ENCODE peak calls at places on chromosomes 12 and 14, in six cellular contexts. One of them, this sample, is unnamed.

GRCh38 chr12:113462117-113462774 is 9.4 kb downstream of the LHX5 start:
- DNase-seq in RWPE1: peak; percentile 63
- DNase-seq in H9: peak; percentile 90
- DNase-seq in lower leg skin: peak; percentile 64
- DNase-seq in pancreas: peak; percentile 90
- DNase-seq in fibroblast of the aortic adventitia: peak; percentile 76
- DNase-seq in this sample: peak; percentile 71

GRCh38 chr14:39015964-39016577 is 87.0 kb downstream of the SEC23A start:
- DNase-seq in pancreas: no peak
- DNase-seq in RWPE1: no peak
- DNase-seq in lower leg skin: no peak
- DNase-seq in H9: no peak
- DNase-seq in fibroblast of the aortic adventitia: peak; percentile 28
- DNase-seq in this sample: peak; percentile 74

GRCh38 chr14:39680777-39681176 is 248.5 kb upstream of the FBXO33 start:
- DNase-seq in H9: no peak
- DNase-seq in pancreas: no peak
- DNase-seq in lower leg skin: no peak
- DNase-seq in RWPE1: no peak
- DNase-seq in fibroblast of the aortic adventitia: no peak
- DNase-seq in this sample: no peak

GRCh38 chr12:41058266-41058665 is 129.9 kb upstream of the PDZRN4 start:
- DNase-seq in fibroblast of the aortic adventitia: no peak
- DNase-seq in pancreas: no peak
- DNase-seq in RWPE1: no peak
- DNase-seq in lower leg skin: no peak
- DNase-seq in H9: no peak
- DNase-seq in this sample: no peak

GRCh38 chr12:20097561-20097960 is 270.8 kb upstream of the PDE3A start:
- DNase-seq in fibroblast of the aortic adventitia: peak; percentile 84
- DNase-seq in pancreas: no peak
- DNase-seq in lower leg skin: no peak
- DNase-seq in RWPE1: no peak
- DNase-seq in H9: no peak
- DNase-seq in this sample: no peak

GRCh38 chr14:56331815-56332214 is 213.6 kb downstream of the PELI2 start:
- DNase-seq in lower leg skin: no peak
- DNase-seq in fibroblast of the aortic adventitia: no peak
- DNase-seq in RWPE1: no peak
- DNase-seq in H9: no peak
- DNase-seq in pancreas: no peak
- DNase-seq in this sample: no peak

GRCh38 chr12:46771268-46771837 is 54.4 kb downstream of the SLC38A4 start:
- DNase-seq in pancreas: no peak
- DNase-seq in RWPE1: no peak
- DNase-seq in H9: no peak
- DNase-seq in lower leg skin: no peak
- DNase-seq in fibroblast of the aortic adventitia: peak; percentile 41
- DNase-seq in this sample: no peak

GRCh38 chr12:55830601-55831406 is 1.4 kb upstream of the DNAJC14 start:
- DNase-seq in H9: peak; percentile 81
- DNase-seq in fibroblast of the aortic adventitia: peak; percentile 60
- DNase-seq in RWPE1: peak; percentile 42
- DNase-seq in pancreas: no peak
- DNase-seq in lower leg skin: peak; percentile 78
- DNase-seq in this sample: no peak

GRCh38 chr12:55727643-55728184 is 1.1 kb downstream of the CD63 start:
- DNase-seq in lower leg skin: peak; percentile 73
- DNase-seq in RWPE1: no peak
- DNase-seq in fibroblast of the aortic adventitia: peak; percentile 64
- DNase-seq in pancreas: peak; percentile 87
- DNase-seq in H9: no peak
- DNase-seq in this sample: peak; percentile 43

GRCh38 chr12:112419269-112420133 is 754 bp downstream of the PTPN11 start:
- DNase-seq in fibroblast of the aortic adventitia: peak; percentile 85
- DNase-seq in pancreas: peak; percentile 84
- DNase-seq in H9: peak; percentile 73
- DNase-seq in RWPE1: peak; percentile 86
- DNase-seq in lower leg skin: peak; percentile 66
- DNase-seq in this sample: peak; percentile 85

GRCh38 chr12:52876371-52876770 is 27.6 kb upstream of the KRT78 start:
- DNase-seq in pancreas: peak; percentile 93
- DNase-seq in RWPE1: peak; percentile 77
- DNase-seq in fibroblast of the aortic adventitia: no peak
- DNase-seq in lower leg skin: peak; percentile 77
- DNase-seq in H9: no peak
- DNase-seq in this sample: peak; percentile 93

GRCh38 chr12:46554461-46554860 is 181.9 kb upstream of the SLC38A2 start:
- DNase-seq in RWPE1: no peak
- DNase-seq in pancreas: no peak
- DNase-seq in H9: no peak
- DNase-seq in lower leg skin: no peak
- DNase-seq in fibroblast of the aortic adventitia: peak; percentile 37
- DNase-seq in this sample: no peak

GRCh38 chr12:93146278-93146939 is 217.3 kb upstream of the EEA1 start:
- DNase-seq in pancreas: no peak
- DNase-seq in lower leg skin: no peak
- DNase-seq in fibroblast of the aortic adventitia: peak; percentile 57
- DNase-seq in RWPE1: no peak
- DNase-seq in H9: no peak
- DNase-seq in this sample: peak; percentile 60

GRCh38 chr12:107379852-107380567 is 286.7 kb upstream of the CRY1 start:
- DNase-seq in fibroblast of the aortic adventitia: peak; percentile 42
- DNase-seq in RWPE1: peak; percentile 73
- DNase-seq in pancreas: no peak
- DNase-seq in lower leg skin: no peak
- DNase-seq in H9: no peak
- DNase-seq in this sample: peak; percentile 84

GRCh38 chr12:54015210-54015931 is 6.6 kb downstream of the HOXC8 start:
- DNase-seq in H9: no peak
- DNase-seq in fibroblast of the aortic adventitia: no peak
- DNase-seq in lower leg skin: no peak
- DNase-seq in pancreas: no peak
- DNase-seq in RWPE1: no peak
- DNase-seq in this sample: no peak

GRCh38 chr14:34425095-34425851 is 36.8 kb downstream of the SPTSSA start:
- DNase-seq in H9: no peak
- DNase-seq in fibroblast of the aortic adventitia: no peak
- DNase-seq in pancreas: no peak
- DNase-seq in lower leg skin: no peak
- DNase-seq in RWPE1: no peak
- DNase-seq in this sample: no peak

GRCh38 chr12:86712425-86712843 is 456.2 kb upstream of the MGAT4C start:
- DNase-seq in H9: no peak
- DNase-seq in RWPE1: peak; percentile 87
- DNase-seq in pancreas: no peak
- DNase-seq in fibroblast of the aortic adventitia: peak; percentile 99
- DNase-seq in lower leg skin: no peak
- DNase-seq in this sample: peak; percentile 96

GRCh38 chr12:102728506-102729242 is 188.4 kb downstream of the PAH start:
- DNase-seq in RWPE1: no peak
- DNase-seq in H9: no peak
- DNase-seq in pancreas: no peak
- DNase-seq in lower leg skin: no peak
- DNase-seq in fibroblast of the aortic adventitia: no peak
- DNase-seq in this sample: no peak

GRCh38 chr14:96364911-96365310 is 1.6 kb downstream of the GSKIP start:
- DNase-seq in H9: no peak
- DNase-seq in pancreas: no peak
- DNase-seq in RWPE1: no peak
- DNase-seq in lower leg skin: no peak
- DNase-seq in fibroblast of the aortic adventitia: no peak
- DNase-seq in this sample: no peak

GRCh38 chr14:55158412-55158811 is 29.4 kb downstream of the LGALS3 start:
- DNase-seq in fibroblast of the aortic adventitia: no peak
- DNase-seq in pancreas: no peak
- DNase-seq in H9: no peak
- DNase-seq in RWPE1: no peak
- DNase-seq in lower leg skin: no peak
- DNase-seq in this sample: no peak

GRCh38 chr14:92744198-92744597 is 4.2 kb downstream of the LGMN start:
- DNase-seq in fibroblast of the aortic adventitia: no peak
- DNase-seq in pancreas: no peak
- DNase-seq in RWPE1: no peak
- DNase-seq in lower leg skin: no peak
- DNase-seq in H9: no peak
- DNase-seq in this sample: no peak

GRCh38 chr12:12909995-12910391 is 18.6 kb downstream of the GPRC5A start:
- DNase-seq in pancreas: no peak
- DNase-seq in RWPE1: no peak
- DNase-seq in lower leg skin: no peak
- DNase-seq in H9: no peak
- DNase-seq in fibroblast of the aortic adventitia: peak; percentile 97
- DNase-seq in this sample: no peak

GRCh38 chr12:88432536-88433462 is 147.5 kb downstream of the KITLG start:
- DNase-seq in H9: no peak
- DNase-seq in RWPE1: no peak
- DNase-seq in lower leg skin: peak; percentile 27
- DNase-seq in pancreas: no peak
- DNase-seq in fibroblast of the aortic adventitia: peak; percentile 84
- DNase-seq in this sample: no peak

GRCh38 chr14:56733396-56733795 is 76.9 kb downstream of the OTX2 start:
- DNase-seq in H9: peak; percentile 67
- DNase-seq in fibroblast of the aortic adventitia: no peak
- DNase-seq in RWPE1: no peak
- DNase-seq in pancreas: no peak
- DNase-seq in lower leg skin: no peak
- DNase-seq in this sample: no peak

GRCh38 chr12:39660101-39660500 is 40.5 kb upstream of the ABCD2 start:
- DNase-seq in pancreas: no peak
- DNase-seq in H9: no peak
- DNase-seq in fibroblast of the aortic adventitia: no peak
- DNase-seq in RWPE1: no peak
- DNase-seq in lower leg skin: no peak
- DNase-seq in this sample: no peak

GRCh38 chr12:2745655-2746054 is 49.1 kb upstream of the FKBP4 start:
- DNase-seq in lower leg skin: no peak
- DNase-seq in fibroblast of the aortic adventitia: peak; percentile 76
- DNase-seq in H9: no peak
- DNase-seq in RWPE1: no peak
- DNase-seq in pancreas: no peak
- DNase-seq in this sample: no peak

GRCh38 chr14:74868739-74869138 is 7.2 kb downstream of the PROX2 start:
- DNase-seq in H9: no peak
- DNase-seq in fibroblast of the aortic adventitia: peak; percentile 49
- DNase-seq in pancreas: no peak
- DNase-seq in lower leg skin: no peak
- DNase-seq in RWPE1: no peak
- DNase-seq in this sample: no peak

GRCh38 chr12:104279164-104279563 is 24.4 kb upstream of the EID3 start:
- DNase-seq in RWPE1: no peak
- DNase-seq in fibroblast of the aortic adventitia: no peak
- DNase-seq in H9: no peak
- DNase-seq in pancreas: no peak
- DNase-seq in lower leg skin: no peak
- DNase-seq in this sample: no peak
- TF ChIP-seq CTCF in RWPE1: no peak
- TF ChIP-seq CTCF in fibroblast of the aortic adventitia: no peak
- TF ChIP-seq CTCF in H9: no peak
- TF ChIP-seq CTCF in pancreas: no peak
- TF ChIP-seq CTCF in lower leg skin: no peak
- TF ChIP-seq CTCF in this sample: no peak

DNA sequence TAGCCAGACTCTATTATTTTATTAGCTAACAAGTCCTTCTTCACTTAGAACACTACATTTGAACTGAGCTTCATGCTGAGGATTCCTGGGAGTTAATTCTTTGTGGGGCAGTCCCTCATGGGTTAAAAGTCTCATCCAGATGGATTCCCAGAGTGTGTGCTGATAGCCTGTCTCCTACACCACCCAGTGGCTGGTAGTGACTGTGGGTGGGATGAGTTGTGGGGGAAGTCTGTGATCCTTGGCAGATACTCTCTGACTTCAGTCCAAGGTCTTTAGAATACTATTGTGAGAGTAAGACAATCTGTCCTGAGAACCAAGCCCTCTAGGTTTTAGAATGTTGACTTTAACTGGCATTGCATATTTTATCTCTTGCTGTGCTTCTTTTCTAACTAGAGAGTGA is 37.2 kb downstream of the AKAP6 start:
- DNase-seq in H9: no peak
- DNase-seq in lower leg skin: no peak
- DNase-seq in pancreas: no peak
- DNase-seq in fibroblast of the aortic adventitia: peak; percentile 67
- DNase-seq in RWPE1: no peak
- DNase-seq in this sample: no peak
- TF ChIP-seq CTCF in H9: peak; percentile 33
- TF ChIP-seq CTCF in lower leg skin: no peak
- TF ChIP-seq CTCF in pancreas: no peak
- TF ChIP-seq CTCF in fibroblast of the aortic adventitia: peak; percentile 12
- TF ChIP-seq CTCF in RWPE1: no peak
- TF ChIP-seq CTCF in this sample: no peak

GRCh38 chr12:26431211-26431610 is 235.8 kb downstream of the SSPN start:
- DNase-seq in H9: no peak
- DNase-seq in fibroblast of the aortic adventitia: no peak
- DNase-seq in lower leg skin: no peak
- DNase-seq in RWPE1: no peak
- DNase-seq in pancreas: no peak
- DNase-seq in this sample: no peak

GRCh38 chr12:26429070-26429691 is 233.8 kb downstream of the SSPN start:
- DNase-seq in pancreas: no peak
- DNase-seq in fibroblast of the aortic adventitia: no peak
- DNase-seq in RWPE1: no peak
- DNase-seq in H9: no peak
- DNase-seq in lower leg skin: no peak
- DNase-seq in this sample: no peak

GRCh38 chr12:26428420-26428819 is 233.0 kb downstream of the SSPN start:
- DNase-seq in fibroblast of the aortic adventitia: peak; percentile 10
- DNase-seq in H9: no peak
- DNase-seq in pancreas: no peak
- DNase-seq in RWPE1: no peak
- DNase-seq in lower leg skin: no peak
- DNase-seq in this sample: no peak

GRCh38 chr12:26435005-26435404 is 239.6 kb downstream of the SSPN start:
- DNase-seq in fibroblast of the aortic adventitia: no peak
- DNase-seq in RWPE1: no peak
- DNase-seq in lower leg skin: no peak
- DNase-seq in H9: no peak
- DNase-seq in pancreas: no peak
- DNase-seq in this sample: no peak

GRCh38 chr12:26434299-26434915 is 239.0 kb downstream of the SSPN start:
- DNase-seq in H9: peak; percentile 60
- DNase-seq in fibroblast of the aortic adventitia: peak; percentile 73
- DNase-seq in RWPE1: peak; percentile 67
- DNase-seq in pancreas: no peak
- DNase-seq in lower leg skin: peak; percentile 22
- DNase-seq in this sample: peak; percentile 72
- TF ChIP-seq CTCF in H9: peak; percentile 91
- TF ChIP-seq CTCF in fibroblast of the aortic adventitia: peak; percentile 95
- TF ChIP-seq CTCF in RWPE1: peak; percentile 60
- TF ChIP-seq CTCF in pancreas: peak; percentile 20
- TF ChIP-seq CTCF in lower leg skin: no peak
- TF ChIP-seq CTCF in this sample: peak; percentile 80

DNA sequence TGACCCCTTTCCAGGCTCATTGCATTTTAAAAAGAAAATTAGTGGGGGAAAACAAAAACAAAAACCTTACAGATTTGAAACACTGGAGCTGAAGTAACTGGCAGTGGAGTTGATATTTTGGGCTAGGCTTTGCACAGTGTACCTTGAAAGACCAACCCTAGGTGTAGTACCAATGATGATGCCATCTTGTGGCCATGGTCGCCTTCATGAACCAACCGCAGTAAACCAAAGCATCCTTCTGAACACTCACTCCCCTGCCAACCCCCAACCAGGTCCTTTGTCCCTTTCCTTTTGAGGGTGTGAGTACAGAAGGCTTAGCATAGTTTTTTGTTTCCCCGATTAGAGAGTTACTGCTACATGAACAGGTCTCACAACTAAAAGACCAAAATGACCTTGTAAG is 5.9 kb downstream of the TOMM20L start:
- DNase-seq in H9: no peak
- DNase-seq in lower leg skin: no peak
- DNase-seq in RWPE1: no peak
- DNase-seq in pancreas: no peak
- DNase-seq in fibroblast of the aortic adventitia: no peak
- DNase-seq in this sample: peak; percentile 9
- TF ChIP-seq CTCF in H9: peak; percentile 31
- TF ChIP-seq CTCF in lower leg skin: no peak
- TF ChIP-seq CTCF in RWPE1: no peak
- TF ChIP-seq CTCF in pancreas: no peak
- TF ChIP-seq CTCF in fibroblast of the aortic adventitia: no peak
- TF ChIP-seq CTCF in this sample: no peak